ENCODE peak calls at places on chromosomes 1 and 21, in four cellular contexts. I is heart right ventricle, S is pancreas, V is DND-41. M is an unnamed sample.

GRCh38 chr1:156508205-156508954 is 7.8 kb upstream of the MEF2D start:
- DNase-seq in S (no peak), V (no peak), I (peak), M (peak)

GRCh38 chr21:25790122-25790951 is 55.6 kb downstream of the GABPA start:
- DNase-seq in I (no peak), V (peak), S (no peak), M (peak)

GRCh38 chr21:26194811-26195251 is 24.3 kb upstream of the APP start:
- DNase-seq in V (no peak), I (no peak), S (no peak), M (no peak)

GRCh38 chr1:114207635-114208034 is 54.0 kb upstream of the SYT6 start:
- DNase-seq in S (no peak), I (no peak), V (peak), M (no peak)

GRCh38 chr1:51750729-51751128 is 127.8 kb downstream of the NRDC start:
- DNase-seq in I (no peak), V (no peak), S (no peak), M (no peak)

GRCh38 chr1:218460367-218460766 is 115.2 kb downstream of the TGFB2 start:
- DNase-seq in V (no peak), S (no peak), I (no peak), M (no peak)

GRCh38 chr1:11458811-11459275 is 20.1 kb upstream of the DISP3 start:
- DNase-seq in V (no peak), S (no peak), I (peak), M (no peak)

GRCh38 chr1:91851130-91852010 is 34.6 kb downstream of the TGFBR3 start:
- DNase-seq in S (peak), I (peak), V (no peak), M (no peak)

GRCh38 chr1:180533571-180533987 is 25.2 kb upstream of the OVAAL start:
- DNase-seq in V (peak), S (peak), I (peak), M (peak)

GRCh38 chr1:1021860-1022259 is 1.9 kb downstream of the AGRN start:
- DNase-seq in S (no peak), V (no peak), I (no peak), M (no peak)

GRCh38 chr1:117118101-117118500 is 3.4 kb downstream of the TRIM45 start:
- DNase-seq in I (no peak), V (no peak), S (no peak), M (no peak)

GRCh38 chr1:28950449-28950848 is 36.1 kb downstream of the EPB41 start:
- DNase-seq in V (no peak), I (no peak), S (no peak), M (no peak)

GRCh38 chr1:178275553-178275952 is 181.6 kb downstream of the RASAL2 start:
- DNase-seq in S (no peak), V (no peak), I (no peak), M (no peak)

GRCh38 chr1:244302889-244303609 is 148.7 kb downstream of the ADSS2 start:
- DNase-seq in V (no peak), I (no peak), S (no peak), M (no peak)

GRCh38 chr1:41539416-41539800 is 54.9 kb upstream of the EDN2 start:
- DNase-seq in V (no peak), I (no peak), S (no peak), M (no peak)

GRCh38 chr1:160117709-160118183 is 2.2 kb downstream of the ATP1A2 start:
- DNase-seq in S (no peak), I (peak), V (no peak), M (no peak)

DNA sequence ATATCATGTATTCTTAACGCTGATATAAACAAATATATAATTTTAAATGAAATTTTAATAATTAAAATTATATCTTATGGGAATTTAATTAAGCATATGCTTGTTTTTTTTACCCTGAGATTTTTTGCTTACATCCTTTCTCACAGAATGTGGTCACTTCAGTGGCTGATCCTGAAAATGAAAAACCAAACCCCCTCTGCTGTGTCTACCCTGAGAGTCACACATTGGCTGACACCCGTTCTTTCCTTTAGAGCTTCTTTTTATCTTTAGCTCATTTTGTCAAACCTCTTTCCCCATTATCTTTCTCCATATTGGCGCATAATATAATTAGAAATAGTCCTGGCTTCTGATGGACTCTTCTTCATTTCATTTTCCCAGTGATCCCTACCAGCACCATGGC is 10.8 kb upstream of the CACYBP start:
- DNase-seq in S (no peak), V (no peak), I (no peak), M (peak)
- H3K4me3 ChIP-seq in S (no peak), V (no peak), I (no peak), M (peak)

GRCh38 chr1:94544706-94545490 is 3.3 kb upstream of the F3 start:
- DNase-seq in S (no peak), I (no peak), V (no peak), M (no peak)
- H3K4me3 ChIP-seq in S (no peak), I (no peak), V (no peak), M (no peak)

DNA sequence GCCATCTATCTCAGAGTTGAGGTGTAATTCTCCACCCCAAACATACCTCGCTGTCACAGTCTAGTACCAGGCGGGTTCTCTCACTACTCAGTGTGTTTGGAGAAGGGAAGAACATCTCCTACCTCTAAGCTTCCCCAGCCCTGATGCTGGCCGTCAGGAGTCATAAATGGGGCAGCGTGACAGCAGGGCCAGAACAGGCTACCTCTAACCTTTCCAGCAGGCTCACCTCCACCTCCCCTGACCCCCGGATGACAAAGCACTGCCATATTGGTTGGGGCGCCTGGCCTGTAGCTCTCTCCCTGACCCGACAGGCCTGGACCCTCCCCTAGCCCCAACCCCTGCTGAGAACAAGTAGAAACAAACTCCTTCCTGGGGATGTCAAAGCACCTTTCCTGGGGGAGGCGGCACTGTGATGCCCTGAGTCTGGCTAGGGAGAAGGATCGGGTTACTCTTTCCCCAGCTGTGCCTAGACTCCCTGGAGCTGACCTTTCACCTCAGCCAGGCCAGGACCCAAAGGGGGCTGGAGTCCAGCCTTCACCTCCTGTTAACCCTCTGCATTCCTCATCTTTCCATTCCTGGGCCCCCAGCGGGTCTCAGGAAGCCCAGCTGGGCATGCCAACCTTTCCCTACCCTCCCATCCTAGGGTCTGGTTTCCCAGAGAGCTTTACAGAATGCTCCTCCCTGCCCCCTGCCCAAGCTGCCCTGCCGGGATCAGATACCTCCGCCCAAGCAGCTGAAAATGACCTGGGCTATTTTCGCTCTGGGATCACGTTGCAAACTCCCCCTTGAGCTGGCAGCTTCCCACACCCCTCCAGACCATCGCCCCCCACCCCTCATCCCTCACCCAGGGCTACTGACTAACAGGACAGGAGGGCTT is 34.2 kb downstream of the AHDC1 start:
- DNase-seq in V (no peak), S (no peak), I (no peak), M (no peak)
- H3K4me3 ChIP-seq in V (no peak), S (no peak), I (no peak), M (no peak)

GRCh38 chr1:66676616-66677298 is 75.5 kb upstream of the DYNLT5 start:
- DNase-seq in I (no peak), S (no peak), V (no peak), M (peak)
- H3K4me3 ChIP-seq in I (no peak), S (no peak), V (no peak), M (no peak)

DNA sequence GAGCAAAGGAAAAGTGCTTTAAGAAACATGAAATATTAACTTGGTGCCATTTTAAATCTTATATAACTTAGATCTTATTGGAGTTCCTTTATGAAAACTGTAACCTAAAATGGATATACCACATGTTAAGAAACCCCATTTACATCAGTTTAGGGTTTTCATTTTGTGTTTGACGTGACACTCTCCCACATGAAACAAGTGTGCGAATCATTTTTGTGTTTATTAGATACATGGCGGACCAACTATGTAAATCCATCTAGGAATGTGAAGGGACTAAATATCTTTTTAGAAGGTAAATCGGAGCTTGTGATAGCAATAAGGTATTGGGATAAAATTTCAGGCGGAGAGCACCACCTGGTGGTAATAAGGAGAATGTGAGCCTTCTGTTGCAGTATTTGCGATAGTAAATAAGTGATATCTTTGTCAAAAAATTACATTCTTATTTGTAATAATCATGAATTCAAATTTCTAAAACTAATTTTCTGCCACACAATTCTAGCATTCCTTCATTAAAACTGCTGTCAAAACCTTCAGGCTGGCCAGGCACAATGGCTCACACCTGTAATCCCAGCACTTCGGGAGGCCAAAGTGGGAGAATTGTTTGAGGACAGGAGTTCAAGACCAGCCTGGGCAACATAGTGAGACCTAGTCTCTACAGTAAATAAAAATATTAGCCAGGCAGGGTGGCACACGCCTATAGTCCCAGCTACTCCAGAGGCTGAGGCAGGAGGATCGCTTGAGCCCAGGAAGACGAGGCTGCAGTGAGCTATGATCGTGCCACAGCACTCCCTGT is 31.3 kb downstream of the SMAP2 start:
- DNase-seq in I (no peak), S (no peak), V (peak), M (peak)
- H3K4me3 ChIP-seq in I (no peak), S (no peak), V (no peak), M (no peak)

GRCh38 chr1:155051342-155051776 is 243 bp downstream of the ADAM15 start:
- DNase-seq in I (no peak), V (no peak), S (no peak), M (no peak)

GRCh38 chr1:155048449-155049334 is 2.4 kb upstream of the ADAM15 start:
- DNase-seq in V (no peak), I (no peak), S (no peak), M (no peak)

GRCh38 chr1:155050560-155051341 is at the start of gene ADAM15:
- DNase-seq in I (peak), V (peak), S (peak), M (peak)

GRCh38 chr1:155051777-155052398 is 772 bp downstream of the ADAM15 start:
- DNase-seq in S (peak), I (peak), V (no peak), M (no peak)

GRCh38 chr1:155049651-155050559 is 1.2 kb upstream of the ADAM15 start:
- DNase-seq in S (no peak), V (no peak), I (no peak), M (no peak)
- H3K4me3 ChIP-seq in S (peak), V (no peak), I (peak), M (peak)

GRCh38 chr1:18446751-18447150 is 34.0 kb upstream of the KLHDC7A start:
- DNase-seq in I (no peak), S (no peak), V (no peak), M (no peak)
- H3K4me3 ChIP-seq in I (no peak), S (no peak), V (no peak), M (no peak)

GRCh38 chr1:173863224-173864151 is 4.3 kb downstream of the GAS5 start:
- DNase-seq in V (no peak), I (no peak), S (no peak), M (peak)
- H3K4me3 ChIP-seq in V (no peak), I (no peak), S (no peak), M (peak)

M was measured in GM12865.